ENCODE peak calls at places on chromosome 18, in ten cellular contexts. V is A549, G is left lobe of liver, F is ELF-1, W is tibial nerve, Q is AG08395, A is retinal pigment epithelial cell, O is NCI-H1092, C is left cardiac atrium, H is Kasumi-1. M is an unnamed sample.
A peak's percentile ranks its signal among the peaks of the same experiment; 100 is the strongest.

GRCh38 chr18:10923225-10923624 is 226.1 kb downstream of the PIEZO2 start:
- DNase-seq in V (no peak), G (no peak), F (no peak), W (no peak), Q (no peak), A (no peak), O (no peak), C (no peak), H (no peak), M (no peak)

GRCh38 chr18:58402247-58402646 is 226.6 kb downstream of the ALPK2 start:
- DNase-seq in V (peak; percentile 24), G (no peak), F (peak; percentile 34), W (no peak), Q (peak; percentile 53), A (peak; percentile 21), O (no peak), C (no peak), H (no peak), M (peak; percentile 51)

GRCh38 chr18:56869189-56869777 is 218.1 kb downstream of the WDR7 start:
- DNase-seq in V (peak; percentile 66), G (no peak), F (no peak), W (no peak), Q (peak; percentile 41), A (no peak), O (no peak), C (no peak), H (peak; percentile 75), M (peak; percentile 41)

GRCh38 chr18:46917808-46918600 is 602 bp downstream of the KATNAL2 start:
- DNase-seq in V (peak; percentile 10), G (peak; percentile 55), F (peak; percentile 78), W (no peak), Q (peak; percentile 30), A (no peak), O (no peak), C (peak; percentile 36), H (peak; percentile 59), M (peak; percentile 33)

GRCh38 chr18:11883153-11883552 is 25.0 kb downstream of the MPPE1 start:
- DNase-seq in V (no peak), G (no peak), F (no peak), W (no peak), Q (no peak), A (no peak), O (no peak), C (no peak), H (peak; percentile 34), M (no peak)

GRCh38 chr18:36128907-36129299 is 237 bp downstream of the SLC39A6 start:
- DNase-seq in V (no peak), G (no peak), F (no peak), W (no peak), Q (no peak), A (no peak), O (no peak), C (no peak), H (no peak), M (no peak)

GRCh38 chr18:59870623-59871130 is 29.1 kb upstream of the PMAIP1 start:
- DNase-seq in V (no peak), G (no peak), F (no peak), W (no peak), Q (peak; percentile 54), A (no peak), O (no peak), C (no peak), H (no peak), M (peak; percentile 40)

GRCh38 chr18:60893331-60894114 is 439.7 kb upstream of the CDH20 start:
- DNase-seq in V (no peak), G (no peak), F (no peak), W (no peak), Q (no peak), A (peak; percentile 72), O (no peak), C (no peak), H (no peak), M (no peak)

GRCh38 chr18:4455113-4455811 is at the start of gene DLGAP1:
- DNase-seq in V (no peak), G (peak; percentile 47), F (peak; percentile 91), W (no peak), Q (no peak), A (no peak), O (peak; percentile 20), C (peak; percentile 30), H (no peak), M (peak; percentile 40)

GRCh38 chr18:38167623-38168022 is 602.0 kb upstream of the CELF4 start:
- DNase-seq in V (no peak), G (no peak), F (no peak), W (no peak), Q (no peak), A (no peak), O (no peak), C (no peak), H (no peak), M (no peak)

GRCh38 chr18:8705280-8705940 is at the start of gene MTCL1:
- DNase-seq in V (peak; percentile 58), G (peak; percentile 50), F (no peak), W (no peak), Q (peak; percentile 73), A (no peak), O (peak; percentile 35), C (no peak), H (no peak), M (peak; percentile 86)

GRCh38 chr18:75823376-75823950 is 396.0 kb upstream of the SMIM21 start:
- DNase-seq in V (no peak), G (no peak), F (peak; percentile 52), W (no peak), Q (no peak), A (no peak), O (no peak), C (no peak), H (no peak), M (no peak)

GRCh38 chr18:48393776-48394175 is 15.4 kb downstream of the ZBTB7C start:
- DNase-seq in V (no peak), G (no peak), F (no peak), W (no peak), Q (no peak), A (no peak), O (no peak), C (no peak), H (no peak), M (no peak)